ENCODE peak calls at places on chromosomes 16 and 17, in six cellular contexts. M, Y, H, C, B and R are unnamed samples.

GRCh38 chr17:79513805-79514535 is 96.9 kb downstream of the RBFOX3 start:
- DNase-seq in M (no peak), Y (no peak), H (no peak), C (no peak), B (no peak), R (no peak)

GRCh38 chr17:67675481-67675880 is 42.3 kb upstream of the NOL11 start:
- DNase-seq in M (no peak), Y (no peak), H (no peak), C (no peak), B (no peak), R (no peak)

GRCh38 chr16:593406-593805 is 3.5 kb downstream of the RAB40C start:
- DNase-seq in M (no peak), Y (no peak), H (no peak), C (no peak), B (no peak), R (no peak)

GRCh38 chr16:84138824-84139627 is 6.0 kb downstream of the HSDL1 start:
- DNase-seq in M (no peak), Y (no peak), H (no peak), C (no peak), B (no peak), R (peak)

GRCh38 chr16:24409045-24409444 is 130.3 kb upstream of the RBBP6 start:
- DNase-seq in M (no peak), Y (no peak), H (no peak), C (no peak), B (peak), R (no peak)

GRCh38 chr17:6698004-6698403 is 15.2 kb downstream of the SLC13A5 start:
- DNase-seq in M (no peak), Y (no peak), H (no peak), C (no peak), B (no peak), R (no peak)

GRCh38 chr17:76233588-76234353 is 6.5 kb downstream of the RNF157 start:
- DNase-seq in M (no peak), Y (no peak), H (no peak), C (no peak), B (no peak), R (no peak)

GRCh38 chr17:30299000-30299399 is 7.3 kb upstream of the BLMH start:
- DNase-seq in M (no peak), Y (no peak), H (no peak), C (no peak), B (no peak), R (no peak)

GRCh38 chr17:5422505-5422904 is 2.5 kb downstream of the RPAIN start:
- DNase-seq in M (no peak), Y (no peak), H (no peak), C (no peak), B (no peak), R (no peak)

GRCh38 chr17:80961931-80962330 is 29.7 kb upstream of the CHMP6 start:
- DNase-seq in M (no peak), Y (no peak), H (no peak), C (no peak), B (no peak), R (no peak)

GRCh38 chr17:57078274-57078673 is 6.8 kb upstream of the AKAP1 start:
- DNase-seq in M (no peak), Y (no peak), H (no peak), C (no peak), B (no peak), R (no peak)

GRCh38 chr17:62307196-62307595 is 73.2 kb upstream of the EFCAB3 start:
- DNase-seq in M (no peak), Y (no peak), H (no peak), C (no peak), B (no peak), R (no peak)

GRCh38 chr16:22320572-22321339 is 23.5 kb downstream of the POLR3E start:
- DNase-seq in M (no peak), Y (no peak), H (no peak), C (no peak), B (no peak), R (no peak)

DNA sequence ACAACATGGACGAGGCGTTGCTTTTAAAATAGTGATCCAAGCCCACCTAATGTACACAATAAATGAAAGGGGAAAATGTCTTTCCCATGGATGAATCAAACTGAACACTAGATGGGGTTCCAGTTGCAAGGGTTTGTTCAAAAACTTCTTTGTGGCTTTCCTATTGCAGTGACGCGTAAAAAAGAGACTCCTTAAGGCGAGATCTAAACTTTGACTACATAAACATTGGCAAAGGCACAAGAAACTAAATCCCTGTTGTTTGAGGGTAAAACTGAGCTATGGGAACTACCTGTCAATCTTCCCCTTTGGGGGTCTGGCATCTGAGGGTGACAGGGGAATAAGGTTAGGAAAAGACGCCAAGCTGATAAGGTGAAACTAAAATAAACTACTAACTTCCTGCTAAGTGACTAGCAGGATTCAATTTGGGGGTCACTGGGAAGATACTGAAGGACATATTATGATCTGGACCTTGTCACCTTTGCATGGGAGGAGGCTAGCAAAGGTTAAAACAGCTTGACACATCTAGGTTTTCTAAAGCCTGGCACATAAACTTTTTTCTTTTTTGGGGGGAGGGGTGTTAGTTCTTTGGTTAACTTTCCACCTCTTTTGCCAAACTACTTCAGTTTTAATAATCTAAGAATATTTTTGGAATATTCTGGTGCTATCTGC is 4.7 kb downstream of the SALL1 start:
- DNase-seq in M (no peak), Y (no peak), H (no peak), C (no peak), B (no peak), R (peak)
- TF ChIP-seq CTCF in M (no peak), Y (no peak), H (peak), C (no peak), B (no peak), R (peak)

GRCh38 chr16:85605912-85606841 is 6.9 kb upstream of the GSE1 start:
- DNase-seq in M (no peak), Y (no peak), H (no peak), C (no peak), B (no peak), R (no peak)

GRCh38 chr16:85607796-85608514 is 5.2 kb upstream of the GSE1 start:
- DNase-seq in M (no peak), Y (no peak), H (no peak), C (no peak), B (no peak), R (no peak)

GRCh38 chr16:85607331-85607765 is 5.8 kb upstream of the GSE1 start:
- DNase-seq in M (no peak), Y (no peak), H (no peak), C (no peak), B (no peak), R (no peak)

GRCh38 chr16:85608515-85608885 is 4.6 kb upstream of the GSE1 start:
- DNase-seq in M (no peak), Y (no peak), H (no peak), C (no peak), B (no peak), R (no peak)

GRCh38 chr16:85606920-85607319 is 6.2 kb upstream of the GSE1 start:
- DNase-seq in M (no peak), Y (no peak), H (no peak), C (no peak), B (no peak), R (no peak)
- H3K4me3 ChIP-seq in M (no peak), Y (no peak), H (no peak), C (peak), B (no peak), R (no peak)

GRCh38 chr16:4313563-4314531 is 2.0 kb upstream of the GLIS2 start:
- DNase-seq in M (peak), Y (no peak), H (peak), C (no peak), B (no peak), R (no peak)
- TF ChIP-seq CTCF in M (peak), Y (peak), H (peak), C (peak), B (peak), R (peak)

GRCh38 chr17:50203086-50203485 is 1.7 kb upstream of the COL1A1 start:
- DNase-seq in M (no peak), Y (no peak), H (no peak), C (no peak), B (no peak), R (no peak)
- H3K4me3 ChIP-seq in M (no peak), Y (no peak), H (no peak), C (no peak), B (no peak), R (no peak)

GRCh38 chr17:41324180-41325075 is 8.9 kb upstream of the KRTAP17-1 start:
- DNase-seq in M (no peak), Y (no peak), H (no peak), C (no peak), B (no peak), R (no peak)
- TF ChIP-seq CTCF in M (peak), Y (no peak), H (peak), C (no peak), B (no peak), R (no peak)

GRCh38 chr16:46918905-46919792 is 35.0 kb downstream of the GPT2 start:
- DNase-seq in M (no peak), Y (no peak), H (peak), C (no peak), B (no peak), R (no peak)
- H3K4me3 ChIP-seq in M (no peak), Y (no peak), H (no peak), C (no peak), B (no peak), R (no peak)

GRCh38 chr17:7856840-7857723 is at the start of gene NAA38:
- DNase-seq in M (peak), Y (peak), H (peak), C (peak), B (peak), R (peak)
- TF ChIP-seq CTCF in M (peak), Y (peak), H (peak), C (peak), B (peak), R (peak)

GRCh38 chr17:48791128-48792032 is 25.6 kb downstream of the TTLL6 start:
- DNase-seq in M (peak), Y (peak), H (peak), C (peak), B (peak), R (peak)

GRCh38 chr17:48790607-48791127 is 26.4 kb downstream of the TTLL6 start:
- DNase-seq in M (no peak), Y (no peak), H (no peak), C (no peak), B (no peak), R (no peak)

GRCh38 chr17:48787850-48788249 is 29.2 kb downstream of the TTLL6 start:
- DNase-seq in M (no peak), Y (no peak), H (no peak), C (no peak), B (no peak), R (no peak)

GRCh38 chr17:48795444-48796162 is 21.4 kb downstream of the TTLL6 start:
- DNase-seq in M (no peak), Y (no peak), H (peak), C (no peak), B (no peak), R (peak)

DNA sequence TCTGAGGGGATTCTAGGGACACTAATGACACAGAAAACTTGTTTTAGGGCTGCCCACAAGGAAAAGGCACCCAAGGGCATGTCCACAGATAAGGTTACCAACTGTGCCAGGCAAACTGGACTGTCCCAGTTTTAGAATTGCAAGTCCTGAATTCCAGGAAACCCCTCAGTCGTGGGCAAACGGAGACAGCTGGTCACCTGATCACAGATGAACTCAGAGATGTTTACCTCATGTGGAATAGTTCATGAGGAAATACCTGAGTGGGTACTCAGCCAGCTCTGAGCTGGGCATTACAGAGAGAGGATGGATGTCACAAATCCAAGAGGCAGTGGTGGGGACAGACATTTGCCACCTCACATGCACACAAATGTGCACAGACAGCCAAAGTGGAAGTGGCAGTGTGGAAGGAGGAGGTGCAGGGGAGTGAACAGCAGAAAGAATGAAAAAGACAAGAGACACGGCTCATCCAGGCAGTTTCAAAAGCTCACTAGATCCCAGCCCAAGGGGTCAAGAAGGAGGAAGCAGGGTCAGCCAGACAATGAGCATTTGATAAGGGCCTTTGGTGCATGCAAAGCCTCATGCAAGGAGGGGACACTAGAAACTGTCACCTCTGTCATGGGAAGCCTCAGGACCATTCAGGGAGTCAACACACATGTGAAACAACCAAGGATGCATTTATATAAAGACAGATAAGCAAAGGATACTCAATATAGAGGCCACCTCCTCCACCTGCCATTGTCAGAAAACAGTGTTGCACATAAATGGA is 24.8 kb downstream of the TTLL6 start:
- DNase-seq in M (no peak), Y (no peak), H (no peak), C (no peak), B (no peak), R (no peak)
- H3K4me3 ChIP-seq in M (no peak), Y (no peak), H (no peak), C (no peak), B (no peak), R (no peak)

DNA sequence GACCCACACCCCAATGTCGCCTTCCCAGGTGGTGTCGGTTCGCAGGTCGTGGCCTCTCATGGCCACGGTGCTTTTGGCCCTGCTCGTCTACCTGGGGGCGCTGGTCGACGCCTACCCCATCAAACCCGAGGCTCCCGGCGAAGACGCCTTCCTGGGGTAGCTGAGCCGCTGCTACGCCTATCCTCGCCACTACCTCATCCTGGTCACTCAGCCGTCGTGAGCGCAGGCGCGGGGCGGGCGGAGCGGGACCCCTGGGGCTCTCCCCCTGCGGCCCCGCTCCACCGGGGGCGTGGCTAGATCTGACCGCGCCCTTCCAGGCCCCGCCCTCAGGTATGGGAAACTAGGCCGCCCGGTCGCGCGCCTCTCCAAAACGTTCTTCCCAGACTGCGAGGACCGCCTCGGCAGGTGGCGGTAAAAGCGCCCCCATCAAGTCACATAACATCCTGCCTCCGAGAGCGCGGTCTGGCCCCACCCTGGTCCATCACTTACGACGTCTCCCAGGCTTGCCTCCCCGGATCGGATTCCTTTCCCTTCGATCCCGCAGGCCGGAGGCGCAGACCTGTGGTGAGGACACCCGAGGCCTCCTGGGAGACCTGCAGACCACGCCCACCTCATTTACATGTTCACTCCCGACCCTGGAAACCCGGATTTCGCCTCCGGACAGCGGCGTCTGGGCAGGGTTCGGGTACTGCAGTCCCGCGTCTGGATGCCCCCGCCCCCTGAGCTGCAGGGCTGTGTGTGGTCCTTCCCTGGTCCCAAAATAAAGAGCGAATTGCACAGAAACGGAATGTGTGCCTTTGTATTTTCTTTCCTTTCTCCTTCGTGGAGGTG is 91.5 kb upstream of the TMEM97 start:
- DNase-seq in M (peak), Y (no peak), H (peak), C (no peak), B (no peak), R (no peak)
- TF ChIP-seq CTCF in M (no peak), Y (no peak), H (no peak), C (no peak), B (no peak), R (peak)